ENCODE peak calls at places on chromosomes 7 and 10, in seven cellular contexts. One of them, this sample, is unnamed.

GRCh38 chr7:477626-478220 is 41.9 kb downstream of the PDGFA start:
- DNase-seq in transverse colon: no peak
- DNase-seq in fibroblast of lung: no peak
- DNase-seq in left lung: peak
- DNase-seq in progenitor cell of endocrine pancreas: no peak
- DNase-seq in BE2C: no peak
- DNase-seq in psoas muscle: peak
- DNase-seq in this sample: no peak

GRCh38 chr7:40401406-40401805 is 266.6 kb downstream of the SUGCT start:
- DNase-seq in BE2C: no peak
- DNase-seq in progenitor cell of endocrine pancreas: no peak
- DNase-seq in psoas muscle: no peak
- DNase-seq in transverse colon: no peak
- DNase-seq in fibroblast of lung: no peak
- DNase-seq in left lung: no peak
- DNase-seq in this sample: no peak

GRCh38 chr7:156025675-156026074 is 213.4 kb upstream of the SHH start:
- DNase-seq in fibroblast of lung: no peak
- DNase-seq in transverse colon: no peak
- DNase-seq in BE2C: no peak
- DNase-seq in psoas muscle: no peak
- DNase-seq in left lung: no peak
- DNase-seq in progenitor cell of endocrine pancreas: no peak
- DNase-seq in this sample: no peak

GRCh38 chr10:43867667-43868361 is 219.1 kb upstream of the ZNF32 start:
- DNase-seq in BE2C: no peak
- DNase-seq in transverse colon: no peak
- DNase-seq in psoas muscle: no peak
- DNase-seq in left lung: no peak
- DNase-seq in fibroblast of lung: peak
- DNase-seq in progenitor cell of endocrine pancreas: no peak
- DNase-seq in this sample: no peak

GRCh38 chr7:6172331-6173295 is 99.8 kb downstream of the CYTH3 start:
- DNase-seq in psoas muscle: no peak
- DNase-seq in progenitor cell of endocrine pancreas: no peak
- DNase-seq in left lung: no peak
- DNase-seq in BE2C: peak
- DNase-seq in transverse colon: no peak
- DNase-seq in fibroblast of lung: no peak
- DNase-seq in this sample: no peak

GRCh38 chr7:121305109-121305508 is 23.7 kb upstream of the WNT16 start:
- DNase-seq in left lung: no peak
- DNase-seq in fibroblast of lung: peak
- DNase-seq in BE2C: no peak
- DNase-seq in psoas muscle: no peak
- DNase-seq in progenitor cell of endocrine pancreas: no peak
- DNase-seq in transverse colon: no peak
- DNase-seq in this sample: no peak

GRCh38 chr10:45179716-45180115 is 135.7 kb downstream of the OR13A1 start:
- DNase-seq in fibroblast of lung: peak
- DNase-seq in progenitor cell of endocrine pancreas: no peak
- DNase-seq in left lung: peak
- DNase-seq in BE2C: no peak
- DNase-seq in transverse colon: no peak
- DNase-seq in psoas muscle: no peak
- DNase-seq in this sample: peak

GRCh38 chr7:2241580-2242540 is at the start of the genes MRM2 and NUDT1:
- DNase-seq in psoas muscle: peak
- DNase-seq in progenitor cell of endocrine pancreas: peak
- DNase-seq in fibroblast of lung: peak
- DNase-seq in transverse colon: peak
- DNase-seq in BE2C: peak
- DNase-seq in left lung: peak
- DNase-seq in this sample: peak

GRCh38 chr10:114940735-114941134 is 2.7 kb downstream of the TRUB1 start:
- DNase-seq in BE2C: no peak
- DNase-seq in fibroblast of lung: peak
- DNase-seq in psoas muscle: no peak
- DNase-seq in transverse colon: no peak
- DNase-seq in progenitor cell of endocrine pancreas: no peak
- DNase-seq in left lung: no peak
- DNase-seq in this sample: no peak

GRCh38 chr10:70418229-70418628 is 14.3 kb downstream of the EIF4EBP2 start:
- DNase-seq in transverse colon: no peak
- DNase-seq in progenitor cell of endocrine pancreas: no peak
- DNase-seq in psoas muscle: no peak
- DNase-seq in left lung: no peak
- DNase-seq in fibroblast of lung: peak
- DNase-seq in BE2C: no peak
- DNase-seq in this sample: no peak

GRCh38 chr10:10786334-10787090 is 231.2 kb upstream of the CELF2 start:
- DNase-seq in progenitor cell of endocrine pancreas: no peak
- DNase-seq in psoas muscle: no peak
- DNase-seq in BE2C: no peak
- DNase-seq in fibroblast of lung: peak
- DNase-seq in transverse colon: no peak
- DNase-seq in left lung: no peak
- DNase-seq in this sample: no peak

GRCh38 chr10:80443531-80443974 is 10.6 kb upstream of the TSPAN14 start:
- DNase-seq in fibroblast of lung: peak
- DNase-seq in psoas muscle: no peak
- DNase-seq in transverse colon: peak
- DNase-seq in BE2C: peak
- DNase-seq in left lung: no peak
- DNase-seq in progenitor cell of endocrine pancreas: no peak
- DNase-seq in this sample: no peak

GRCh38 chr7:80686576-80686975 is 48.1 kb downstream of the CD36 start:
- DNase-seq in progenitor cell of endocrine pancreas: no peak
- DNase-seq in transverse colon: no peak
- DNase-seq in BE2C: no peak
- DNase-seq in psoas muscle: no peak
- DNase-seq in fibroblast of lung: peak
- DNase-seq in left lung: no peak
- DNase-seq in this sample: no peak

GRCh38 chr10:48460148-48460545 is 144.7 kb downstream of the ARHGAP22 start:
- DNase-seq in transverse colon: no peak
- DNase-seq in BE2C: no peak
- DNase-seq in psoas muscle: no peak
- DNase-seq in progenitor cell of endocrine pancreas: no peak
- DNase-seq in fibroblast of lung: no peak
- DNase-seq in left lung: no peak
- DNase-seq in this sample: no peak

GRCh38 chr10:98339790-98340189 is 71.8 kb upstream of the LOXL4 start:
- DNase-seq in left lung: no peak
- DNase-seq in fibroblast of lung: no peak
- DNase-seq in psoas muscle: no peak
- DNase-seq in progenitor cell of endocrine pancreas: no peak
- DNase-seq in BE2C: no peak
- DNase-seq in transverse colon: peak
- DNase-seq in this sample: no peak

GRCh38 chr7:22697897-22698645 is 28.9 kb upstream of the IL6 start:
- DNase-seq in progenitor cell of endocrine pancreas: no peak
- DNase-seq in transverse colon: peak
- DNase-seq in psoas muscle: no peak
- DNase-seq in left lung: no peak
- DNase-seq in BE2C: no peak
- DNase-seq in fibroblast of lung: no peak
- DNase-seq in this sample: no peak

GRCh38 chr10:60186315-60187071 is 203.2 kb downstream of the ANK3 start:
- DNase-seq in transverse colon: no peak
- DNase-seq in BE2C: no peak
- DNase-seq in psoas muscle: peak
- DNase-seq in fibroblast of lung: peak
- DNase-seq in left lung: no peak
- DNase-seq in progenitor cell of endocrine pancreas: no peak
- DNase-seq in this sample: no peak

GRCh38 chr7:84058311-84059076 is 136.1 kb downstream of the SEMA3A start:
- DNase-seq in psoas muscle: no peak
- DNase-seq in fibroblast of lung: peak
- DNase-seq in transverse colon: no peak
- DNase-seq in BE2C: no peak
- DNase-seq in progenitor cell of endocrine pancreas: no peak
- DNase-seq in left lung: no peak
- DNase-seq in this sample: no peak

GRCh38 chr10:125002044-125002422 is 60.1 kb downstream of the ZRANB1 start:
- DNase-seq in BE2C: no peak
- DNase-seq in transverse colon: no peak
- DNase-seq in left lung: no peak
- DNase-seq in psoas muscle: no peak
- DNase-seq in progenitor cell of endocrine pancreas: no peak
- DNase-seq in fibroblast of lung: no peak
- DNase-seq in this sample: no peak

GRCh38 chr7:124856299-124856888 is 73.2 kb downstream of the POT1 start:
- DNase-seq in transverse colon: no peak
- DNase-seq in fibroblast of lung: peak
- DNase-seq in psoas muscle: no peak
- DNase-seq in BE2C: no peak
- DNase-seq in progenitor cell of endocrine pancreas: no peak
- DNase-seq in left lung: no peak
- DNase-seq in this sample: no peak

GRCh38 chr10:93954299-93954698 is 39.4 kb upstream of the PLCE1 start:
- DNase-seq in psoas muscle: no peak
- DNase-seq in fibroblast of lung: no peak
- DNase-seq in progenitor cell of endocrine pancreas: no peak
- DNase-seq in transverse colon: no peak
- DNase-seq in left lung: no peak
- DNase-seq in BE2C: no peak
- DNase-seq in this sample: no peak

GRCh38 chr10:97575101-97575668 is 2.6 kb downstream of the ANKRD2 start:
- DNase-seq in BE2C: no peak
- DNase-seq in progenitor cell of endocrine pancreas: no peak
- DNase-seq in psoas muscle: no peak
- DNase-seq in fibroblast of lung: no peak
- DNase-seq in transverse colon: no peak
- DNase-seq in left lung: no peak
- DNase-seq in this sample: no peak

GRCh38 chr10:114393482-114393881 is 10.8 kb downstream of the AFAP1L2 start:
- DNase-seq in progenitor cell of endocrine pancreas: no peak
- DNase-seq in BE2C: no peak
- DNase-seq in fibroblast of lung: peak
- DNase-seq in transverse colon: no peak
- DNase-seq in psoas muscle: no peak
- DNase-seq in left lung: no peak
- DNase-seq in this sample: no peak

GRCh38 chr7:17599733-17600685 is 301.6 kb downstream of the AHR start:
- DNase-seq in transverse colon: no peak
- DNase-seq in left lung: no peak
- DNase-seq in psoas muscle: no peak
- DNase-seq in fibroblast of lung: peak
- DNase-seq in progenitor cell of endocrine pancreas: no peak
- DNase-seq in BE2C: no peak
- DNase-seq in this sample: no peak

GRCh38 chr7:142516038-142516501 is 233.2 kb upstream of the PRSS1 start:
- DNase-seq in psoas muscle: no peak
- DNase-seq in fibroblast of lung: peak
- DNase-seq in BE2C: peak
- DNase-seq in left lung: peak
- DNase-seq in progenitor cell of endocrine pancreas: no peak
- DNase-seq in transverse colon: peak
- DNase-seq in this sample: no peak

GRCh38 chr10:125151824-125152634 is 8.3 kb downstream of the CTBP2 start:
- DNase-seq in fibroblast of lung: no peak
- DNase-seq in progenitor cell of endocrine pancreas: peak
- DNase-seq in left lung: peak
- DNase-seq in BE2C: no peak
- DNase-seq in psoas muscle: no peak
- DNase-seq in transverse colon: peak
- DNase-seq in this sample: no peak

GRCh38 chr7:151745090-151745638 is 131.8 kb downstream of the PRKAG2 start:
- DNase-seq in psoas muscle: peak
- DNase-seq in fibroblast of lung: peak
- DNase-seq in BE2C: no peak
- DNase-seq in progenitor cell of endocrine pancreas: no peak
- DNase-seq in transverse colon: peak
- DNase-seq in left lung: peak
- DNase-seq in this sample: no peak
- TF ChIP-seq CTCF in psoas muscle: peak
- TF ChIP-seq CTCF in fibroblast of lung: peak
- TF ChIP-seq CTCF in BE2C: peak
- TF ChIP-seq CTCF in progenitor cell of endocrine pancreas: no peak
- TF ChIP-seq CTCF in transverse colon: peak
- TF ChIP-seq CTCF in left lung: peak
- TF ChIP-seq CTCF in this sample: no peak

GRCh38 chr7:100189061-100189460 is 11.3 kb downstream of the STAG3 start:
- DNase-seq in progenitor cell of endocrine pancreas: no peak
- DNase-seq in left lung: no peak
- DNase-seq in fibroblast of lung: no peak
- DNase-seq in transverse colon: no peak
- DNase-seq in psoas muscle: no peak
- DNase-seq in BE2C: no peak
- DNase-seq in this sample: no peak
- TF ChIP-seq CTCF in progenitor cell of endocrine pancreas: peak
- TF ChIP-seq CTCF in left lung: no peak
- TF ChIP-seq CTCF in fibroblast of lung: no peak
- TF ChIP-seq CTCF in transverse colon: no peak
- TF ChIP-seq CTCF in psoas muscle: no peak
- TF ChIP-seq CTCF in BE2C: peak
- TF ChIP-seq CTCF in this sample: peak

DNA sequence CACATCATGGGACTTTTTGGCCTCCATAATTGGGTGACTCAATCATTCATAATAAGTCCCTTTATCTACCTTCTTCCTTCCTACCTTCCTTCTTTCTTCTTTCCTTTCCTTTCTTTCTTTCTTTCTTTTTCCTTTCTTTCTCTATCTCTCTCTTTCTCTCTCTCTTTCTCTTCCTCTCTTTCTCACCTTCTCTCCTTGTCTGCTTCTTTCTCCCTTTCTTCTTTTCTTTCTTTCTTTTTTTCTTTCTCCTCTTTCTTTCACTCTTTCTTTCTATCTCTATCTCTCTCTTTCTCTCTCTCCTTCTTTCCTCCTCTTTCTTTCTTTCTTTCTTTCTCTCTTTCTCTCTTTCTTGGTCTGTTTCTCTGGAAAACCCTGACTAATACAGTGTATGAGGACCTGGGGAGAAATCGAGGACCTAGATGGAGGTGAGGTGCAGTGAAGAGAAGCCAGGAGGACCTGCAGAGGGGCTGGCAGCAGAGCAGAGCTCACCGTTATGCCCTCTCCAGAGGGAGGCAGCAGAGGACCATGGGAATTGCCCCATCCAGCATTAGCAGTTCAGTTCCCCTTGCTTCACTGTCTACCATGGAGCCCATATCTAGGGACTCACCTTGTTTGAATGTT is 52.7 kb upstream of the BTRC start:
- DNase-seq in BE2C: peak
- DNase-seq in transverse colon: peak
- DNase-seq in fibroblast of lung: peak
- DNase-seq in left lung: no peak
- DNase-seq in progenitor cell of endocrine pancreas: no peak
- DNase-seq in psoas muscle: peak
- DNase-seq in this sample: no peak
- TF ChIP-seq CTCF in BE2C: peak
- TF ChIP-seq CTCF in transverse colon: peak
- TF ChIP-seq CTCF in fibroblast of lung: no peak
- TF ChIP-seq CTCF in left lung: no peak
- TF ChIP-seq CTCF in progenitor cell of endocrine pancreas: peak
- TF ChIP-seq CTCF in psoas muscle: peak
- TF ChIP-seq CTCF in this sample: no peak

DNA sequence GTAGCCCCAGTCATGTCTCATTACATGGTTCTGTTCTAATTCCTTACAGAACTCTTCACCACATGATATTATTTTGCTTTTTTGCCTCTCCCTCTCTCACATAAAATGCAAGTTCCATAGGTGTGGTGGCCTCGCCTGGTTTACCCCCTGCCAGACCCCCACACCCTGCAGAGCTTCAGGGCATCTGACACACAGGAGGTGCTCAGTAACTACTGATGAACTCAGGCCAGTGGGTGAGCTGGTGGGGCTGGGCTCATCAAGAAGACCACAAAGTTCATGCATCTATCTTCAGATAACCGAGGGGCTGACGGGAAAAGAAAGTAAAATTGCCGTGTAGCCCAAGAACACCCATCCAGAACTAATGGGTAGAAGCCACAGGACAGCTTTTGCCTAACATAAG is 253.1 kb downstream of the GRID1 start:
- DNase-seq in progenitor cell of endocrine pancreas: no peak
- DNase-seq in BE2C: no peak
- DNase-seq in fibroblast of lung: no peak
- DNase-seq in psoas muscle: no peak
- DNase-seq in left lung: no peak
- DNase-seq in transverse colon: no peak
- DNase-seq in this sample: no peak
- TF ChIP-seq CTCF in progenitor cell of endocrine pancreas: no peak
- TF ChIP-seq CTCF in BE2C: no peak
- TF ChIP-seq CTCF in fibroblast of lung: no peak
- TF ChIP-seq CTCF in psoas muscle: no peak
- TF ChIP-seq CTCF in left lung: no peak
- TF ChIP-seq CTCF in transverse colon: no peak
- TF ChIP-seq CTCF in this sample: no peak